ENCODE peak calls at places on chromosome 2, in eight cellular contexts. O is effector memory CD4-positive, alpha-beta T cell; L is SJSA1; M is OCI-LY7; F is astrocyte of the spinal cord; R is NB4; J is kidney; Y is GM23248. Q is an unnamed sample.
A peak's percentile ranks its signal among the peaks of the same experiment; 100 is the strongest.

GRCh38 chr2:137838255-137839092 is 125.8 kb upstream of the HNMT start:
- DNase-seq in M (peak; percentile 50), O (no peak), J (no peak), Y (peak; percentile 73), L (peak; percentile 44), F (peak; percentile 57), R (peak; percentile 71), Q (peak; percentile 35)

GRCh38 chr2:115190459-115190858 is 748.0 kb downstream of the DPP10 start:
- DNase-seq in O (no peak), J (no peak), F (no peak), M (no peak), R (no peak), Y (no peak), L (no peak), Q (no peak)

GRCh38 chr2:128809880-128810279 is 491.2 kb upstream of the HS6ST1 start:
- DNase-seq in F (no peak), M (no peak), Y (no peak), O (no peak), J (no peak), L (no peak), R (no peak), Q (no peak)

GRCh38 chr2:1972428-1972827 is 228.1 kb upstream of the PXDN start:
- DNase-seq in O (no peak), M (no peak), Y (peak; percentile 14), L (no peak), J (peak; percentile 74), R (no peak), F (peak; percentile 81), Q (no peak)

GRCh38 chr2:46847185-46847710 is 68.4 kb downstream of the MCFD2 start:
- DNase-seq in Y (peak; percentile 98), J (peak; percentile 98), M (no peak), R (no peak), O (no peak), F (peak; percentile 94), L (peak; percentile 89), Q (no peak)

GRCh38 chr2:40209728-40210127 is 242.2 kb downstream of the SLC8A1 start:
- DNase-seq in M (no peak), Y (no peak), J (no peak), O (no peak), F (no peak), L (no peak), R (no peak), Q (no peak)

GRCh38 chr2:140657657-140658056 is 1473.2 kb downstream of the LRP1B start:
- DNase-seq in F (peak; percentile 51), R (no peak), J (no peak), M (no peak), O (no peak), L (no peak), Y (no peak), Q (no peak)

GRCh38 chr2:25467743-25468142 is 126.0 kb upstream of the DNMT3A start:
- DNase-seq in F (no peak), O (no peak), R (no peak), Y (no peak), J (no peak), M (no peak), L (no peak), Q (no peak)

GRCh38 chr2:54866179-54866578 is 142.7 kb downstream of the EML6 start:
- DNase-seq in Y (no peak), M (no peak), J (no peak), O (no peak), R (no peak), F (no peak), L (no peak), Q (no peak)

GRCh38 chr2:230879891-230880290 is 15.1 kb downstream of the ITM2C start:
- DNase-seq in Y (no peak), O (no peak), J (peak; percentile 6), F (no peak), R (no peak), M (no peak), L (no peak), Q (no peak)

GRCh38 chr2:178871536-178871935 is 64.3 kb upstream of the TTN start:
- DNase-seq in Y (no peak), F (no peak), M (no peak), L (no peak), J (no peak), O (no peak), R (no peak), Q (peak; percentile 9)

GRCh38 chr2:178870703-178871102 is 63.5 kb upstream of the TTN start:
- DNase-seq in F (no peak), J (no peak), M (no peak), Y (peak; percentile 70), R (peak; percentile 17), O (no peak), L (no peak), Q (no peak)

GRCh38 chr2:178877874-178878273 is 70.7 kb upstream of the TTN start:
- DNase-seq in M (no peak), Y (no peak), O (no peak), F (no peak), L (no peak), J (no peak), R (no peak), Q (no peak)

GRCh38 chr2:178874529-178875240 is 67.5 kb upstream of the TTN start:
- DNase-seq in L (no peak), J (no peak), Y (no peak), O (no peak), R (no peak), M (no peak), F (no peak), Q (no peak)

GRCh38 chr2:178873912-178874311 is 66.7 kb upstream of the TTN start:
- DNase-seq in F (no peak), Y (no peak), O (no peak), M (no peak), R (no peak), J (no peak), L (no peak), Q (no peak)
- H3K4me3 ChIP-seq in F (no peak overlapping the region), Y (no peak overlapping the region), O (no peak overlapping the region), M (no peak overlapping the region), R (no peak overlapping the region), J (no peak overlapping the region), L (no peak overlapping the region), Q (no peak overlapping the region)

DNA sequence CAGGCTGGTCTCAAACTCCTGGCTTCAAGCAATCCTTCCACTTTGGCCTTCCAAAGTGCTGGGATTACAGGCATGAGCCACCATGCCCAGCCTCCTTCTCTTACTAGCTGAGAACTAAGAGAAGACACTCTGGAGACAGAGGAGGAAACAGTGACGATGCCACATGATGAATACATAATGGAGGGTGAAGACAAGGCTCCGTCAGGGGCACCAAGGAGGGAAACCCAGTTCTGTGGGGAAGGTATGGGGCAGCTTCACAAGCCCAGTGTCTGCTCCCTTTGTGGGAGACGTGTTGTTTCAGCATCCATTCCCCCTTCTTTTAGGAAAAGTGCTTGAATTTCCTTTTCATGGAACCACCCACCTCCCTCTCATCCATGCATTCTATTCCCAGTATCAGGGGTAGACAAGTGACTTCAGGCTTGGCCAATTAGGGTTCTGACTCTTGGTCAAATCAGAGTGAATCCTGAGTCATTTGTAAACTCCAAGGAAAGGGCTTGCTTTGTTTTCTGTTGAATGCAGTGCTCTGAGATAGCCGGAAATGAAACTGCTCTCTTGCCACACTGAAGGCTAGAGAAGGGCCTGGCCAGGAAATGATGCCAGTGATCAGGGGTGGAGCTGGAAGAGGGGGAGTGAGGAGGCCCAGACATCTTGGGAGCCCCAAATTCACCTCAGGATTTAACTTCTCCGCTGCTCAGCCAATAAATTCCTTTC is 23.7 kb downstream of the TMEM127 start:
- DNase-seq in O (peak; percentile 22), F (peak; percentile 54), J (peak; percentile 53), Y (peak; percentile 86), M (peak; percentile 79), R (peak; percentile 87), L (peak; percentile 74), Q (peak; percentile 28)
- H3K4me3 ChIP-seq in O (peak overlapping the region; percentile 3), F (no peak overlapping the region), J (no peak overlapping the region), Y (no peak overlapping the region), M (peak overlapping the region; percentile 58), R (peak overlapping the region; percentile 3), L (no peak overlapping the region), Q (no peak overlapping the region)

DNA sequence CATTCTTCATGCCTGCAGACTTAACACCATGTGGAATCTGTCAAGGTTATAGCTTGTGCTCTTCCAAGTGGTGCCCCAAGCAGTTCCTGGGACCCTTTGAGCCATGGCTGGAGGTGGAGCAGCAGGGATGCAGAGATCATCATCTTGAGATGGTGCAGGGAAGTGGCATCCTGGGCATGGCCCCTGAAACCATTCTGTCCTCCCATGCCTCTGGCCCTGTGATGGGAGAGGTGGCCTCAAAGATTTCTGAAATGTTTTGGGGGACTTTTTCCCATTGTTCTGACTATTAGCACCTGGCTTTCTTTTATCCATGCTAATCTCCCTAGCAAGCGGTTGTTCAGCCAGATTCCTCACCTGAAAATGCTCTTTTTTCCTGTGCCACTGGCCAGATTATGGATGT is 10.3 kb upstream of the TMEM37 start:
- DNase-seq in Y (no peak), F (no peak), R (no peak), J (no peak), O (no peak), L (no peak), M (no peak), Q (no peak)
- H3K4me3 ChIP-seq in Y (no peak overlapping the region), F (no peak overlapping the region), R (no peak overlapping the region), J (no peak overlapping the region), O (no peak overlapping the region), L (no peak overlapping the region), M (no peak overlapping the region), Q (no peak overlapping the region)

DNA sequence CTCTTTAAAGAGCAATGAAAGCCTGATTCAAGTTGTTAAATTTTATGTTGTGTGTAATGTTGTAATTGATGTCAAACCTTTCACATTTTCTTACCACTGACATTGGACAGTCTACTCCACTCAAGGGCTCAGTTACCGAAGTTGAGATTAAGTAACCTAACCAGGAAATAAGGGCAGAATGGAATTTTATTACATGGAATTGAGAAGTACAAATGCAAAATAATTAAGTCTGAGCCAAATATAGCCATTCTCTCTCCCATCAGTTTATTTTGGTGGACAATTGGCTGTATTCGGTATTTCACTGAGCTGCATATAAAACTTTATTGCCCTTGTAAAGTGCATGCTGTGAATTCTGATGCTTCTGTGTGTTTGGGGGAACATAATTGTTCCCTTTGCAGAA is 231.5 kb downstream of the TTC32 start:
- DNase-seq in Y (no peak), O (no peak), J (no peak), M (no peak), L (no peak), F (no peak), R (no peak), Q (no peak)
- H3K4me3 ChIP-seq in Y (no peak overlapping the region), O (no peak overlapping the region), J (no peak overlapping the region), M (no peak overlapping the region), L (no peak overlapping the region), F (no peak overlapping the region), R (no peak overlapping the region), Q (no peak overlapping the region)

GRCh38 chr2:63613391-63613901 is 24.7 kb downstream of the MDH1 start:
- DNase-seq in Y (peak; percentile 2), R (no peak), L (peak; percentile 66), F (no peak), J (no peak), O (no peak), M (no peak), Q (no peak)
- H3K4me3 ChIP-seq in Y (no peak overlapping the region), R (no peak overlapping the region), L (no peak overlapping the region), F (no peak overlapping the region), J (no peak overlapping the region), O (no peak overlapping the region), M (no peak overlapping the region), Q (no peak overlapping the region)

DNA sequence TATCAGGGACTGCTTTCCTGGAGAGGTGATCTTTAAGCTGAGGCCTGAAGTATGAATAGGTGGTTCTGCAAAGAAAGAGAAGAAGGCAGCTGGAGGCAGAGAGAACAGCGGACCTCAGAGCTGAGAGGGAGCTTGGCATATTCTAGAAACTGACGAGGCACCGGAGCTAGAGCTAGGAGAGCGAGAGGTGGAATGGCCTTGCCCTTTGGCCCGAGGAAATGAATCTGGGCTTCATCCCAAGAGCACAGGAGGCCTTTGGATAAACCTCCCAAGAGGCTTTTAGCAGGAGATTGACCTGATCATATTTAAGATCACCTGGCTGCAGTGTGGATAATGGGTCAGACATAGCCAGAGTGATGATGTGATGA is 7.9 kb downstream of the DYSF start:
- DNase-seq in F (no peak), L (no peak), Y (no peak), O (no peak), M (no peak), R (no peak), J (no peak), Q (no peak)
- H3K4me3 ChIP-seq in F (no peak overlapping the region), L (no peak overlapping the region), Y (no peak overlapping the region), O (no peak overlapping the region), M (no peak overlapping the region), R (no peak overlapping the region), J (no peak overlapping the region), Q (no peak overlapping the region)

Q was measured in Jurkat, Clone E6-1.